ENCODE peak calls at places on chromosomes 6 and 20, in five cellular contexts. X is stimulated activated CD4-positive, alpha-beta T cell treated with anti-CD3 and anti-CD28 coated beads, Interleukin-4, amount 100 ng/mL, for 1 hour; I is GM03348; O is iPS-NIHi11; W is endothelial cell. J is an unnamed sample.

GRCh38 chr6:30169658-30170614 is 6.6 kb downstream of the TRIM15 start:
- DNase-seq in X (no peak), I (peak), O (peak), W (peak), J (peak)

GRCh38 chr6:118735320-118735719 is 83.9 kb upstream of the CEP85L start:
- DNase-seq in X (no peak), I (no peak), O (peak), W (peak), J (peak)

GRCh38 chr6:72784581-72784980 is 162.7 kb downstream of the KCNQ5 start:
- DNase-seq in X (no peak), I (peak), O (no peak), W (no peak), J (peak)

GRCh38 chr20:35791823-35792222 is 20.0 kb downstream of the PHF20 start:
- DNase-seq in X (no peak), I (peak), O (no peak), W (no peak), J (peak)

GRCh38 chr6:154548130-154548830 is 37.8 kb upstream of the CNKSR3 start:
- DNase-seq in X (no peak), I (no peak), O (no peak), W (no peak), J (no peak)

GRCh38 chr6:154479388-154480143 is 30.9 kb downstream of the CNKSR3 start:
- DNase-seq in X (no peak), I (peak), O (no peak), W (no peak), J (no peak)

GRCh38 chr20:63315982-63316491 is 23.1 kb downstream of the COL20A1 start:
- DNase-seq in X (no peak), I (no peak), O (no peak), W (no peak), J (no peak)

GRCh38 chr20:23086056-23086551 is at the start of gene CD93:
- DNase-seq in X (no peak), I (no peak), O (no peak), W (peak), J (no peak)

GRCh38 chr6:27388293-27389197 is at the start of gene ZNF391:
- DNase-seq in X (peak), I (peak), O (peak), W (peak), J (peak)

GRCh38 chr6:83371428-83371827 is 59.4 kb downstream of the ME1 start:
- DNase-seq in X (no peak), I (peak), O (no peak), W (no peak), J (peak)

GRCh38 chr20:63223121-63223825 is 7.3 kb upstream of the YTHDF1 start:
- DNase-seq in X (peak), I (peak), O (no peak), W (peak), J (peak)

GRCh38 chr6:138920906-138921305 is 67.1 kb downstream of the REPS1 start:
- DNase-seq in X (no peak), I (no peak), O (no peak), W (no peak), J (no peak)

GRCh38 chr20:35269055-35269781 is 8.7 kb downstream of the MMP24OS start:
- DNase-seq in X (peak), I (peak), O (peak), W (peak), J (peak)

GRCh38 chr6:87918461-87918941 is 129.1 kb upstream of the SPACA1 start:
- DNase-seq in X (no peak), I (no peak), O (no peak), W (no peak), J (no peak)

GRCh38 chr6:112222111-112222726 is 32.1 kb downstream of the LAMA4 start:
- DNase-seq in X (no peak), I (peak), O (no peak), W (no peak), J (peak)

GRCh38 chr20:3141757-3142156 is 17.9 kb downstream of the FASTKD5 start:
- DNase-seq in X (no peak), I (no peak), O (no peak), W (no peak), J (no peak)

GRCh38 chr6:83908813-83909212 is 49.3 kb downstream of the CYB5R4 start:
- DNase-seq in X (no peak), I (peak), O (no peak), W (no peak), J (no peak)

GRCh38 chr6:16267428-16268263 is 29.3 kb downstream of the GMPR start:
- DNase-seq in X (no peak), I (no peak), O (no peak), W (no peak), J (no peak)

GRCh38 chr6:122126894-122127293 is 272.6 kb upstream of the HSF2 start:
- DNase-seq in X (no peak), I (no peak), O (no peak), W (no peak), J (no peak)

GRCh38 chr6:39228992-39229767 is at the start of gene KCNK5:
- DNase-seq in X (peak), I (peak), O (peak), W (peak), J (peak)

GRCh38 chr20:53582574-53583351 is 10.9 kb downstream of the ZNF217 start:
- DNase-seq in X (peak), I (peak), O (no peak), W (no peak), J (no peak)

GRCh38 chr6:32244270-32244669 is 20.4 kb upstream of the NOTCH4 start:
- DNase-seq in X (no peak), I (no peak), O (no peak), W (no peak), J (no peak)

GRCh38 chr6:131997450-131998153 is 46.4 kb upstream of the CCN2 start:
- DNase-seq in X (no peak), I (no peak), O (no peak), W (no peak), J (no peak)

GRCh38 chr6:111747791-111748190 is 125.5 kb downstream of the FYN start:
- DNase-seq in X (no peak), I (no peak), O (no peak), W (no peak), J (no peak)

GRCh38 chr6:88268508-88268907 is 102.4 kb upstream of the CNR1 start:
- DNase-seq in X (no peak), I (no peak), O (no peak), W (no peak), J (peak)

GRCh38 chr6:44367686-44368085 is 19.8 kb upstream of the CDC5L start:
- DNase-seq in X (no peak), I (no peak), O (no peak), W (peak), J (no peak)

GRCh38 chr6:142844065-142844755 is 100.8 kb downstream of the HIVEP2 start:
- DNase-seq in X (no peak), I (no peak), O (no peak), W (no peak), J (no peak)